ENCODE peak calls at places on chromosome 14, in eight cellular contexts. U, K, J, S, E, X, Q and H are unnamed samples.

GRCh38 chr14:80638620-80639215 is 302.8 kb downstream of the CEP128 start:
- DNase-seq in E (no peak), K (peak; percentile 51), X (no peak), U (no peak), Q (no peak), S (peak; percentile 85), J (no peak), H (no peak)

GRCh38 chr14:38207830-38208815 is at the start of gene SSTR1:
- DNase-seq in Q (peak; percentile 27), X (no peak), U (no peak), K (peak; percentile 45), J (no peak), S (no peak), E (peak; percentile 8), H (peak; percentile 54)

GRCh38 chr14:91374897-91375747 is 42.5 kb downstream of the CCDC88C start:
- DNase-seq in E (no peak), S (no peak), Q (no peak), J (no peak), K (no peak), U (no peak), X (no peak), H (no peak)

GRCh38 chr14:68753696-68754095 is 39.2 kb downstream of the ZFP36L1 start:
- DNase-seq in Q (no peak), J (no peak), U (no peak), S (peak; percentile 24), E (no peak), K (no peak), X (no peak), H (no peak)

GRCh38 chr14:37172024-37172869 is at the start of gene SLC25A21:
- DNase-seq in E (peak; percentile 76), U (no peak), S (peak; percentile 82), J (peak; percentile 76), K (peak; percentile 87), X (no peak), Q (peak; percentile 84), H (peak; percentile 86)

GRCh38 chr14:97441740-97442362 is 644.7 kb downstream of the VRK1 start:
- DNase-seq in J (no peak), X (no peak), E (no peak), Q (no peak), K (no peak), S (no peak), U (peak; percentile 20), H (no peak)

GRCh38 chr14:50936882-50937281 is 7.4 kb downstream of the PYGL start:
- DNase-seq in K (no peak), S (no peak), J (no peak), E (no peak), U (no peak), Q (no peak), X (no peak), H (no peak)

GRCh38 chr14:95500772-95501401 is 15.6 kb downstream of the SYNE3 start:
- DNase-seq in Q (peak; percentile 71), S (peak; percentile 90), J (no peak), U (no peak), K (peak; percentile 89), E (no peak), X (no peak), H (no peak)

GRCh38 chr14:103451401-103451800 is 66.2 kb downstream of the MARK3 start:
- DNase-seq in U (no peak), K (no peak), S (no peak), J (no peak), X (no peak), Q (no peak), E (no peak), H (no peak)

GRCh38 chr14:48140804-48141203 is 465.4 kb upstream of the MDGA2 start:
- DNase-seq in K (peak; percentile 16), Q (no peak), E (no peak), S (no peak), J (no peak), X (no peak), U (no peak), H (no peak)

GRCh38 chr14:102164241-102164641 is 24.5 kb downstream of the WDR20 start:
- DNase-seq in J (no peak), U (no peak), S (peak; percentile 49), Q (no peak), K (peak; percentile 57), X (no peak), E (no peak), H (no peak)

GRCh38 chr14:104975481-104976197 is 2.5 kb downstream of the AHNAK2 start:
- DNase-seq in E (peak; percentile 8), K (no peak), U (no peak), S (no peak), X (peak; percentile 62), J (peak; percentile 49), Q (no peak), H (peak; percentile 77)

GRCh38 chr14:68535404-68536024 is 257.4 kb downstream of the ZFP36L1 start:
- DNase-seq in E (no peak), J (no peak), Q (no peak), U (no peak), K (peak; percentile 87), X (no peak), S (peak; percentile 95), H (peak; percentile 84)

GRCh38 chr14:52241102-52241793 is 26.2 kb upstream of the PTGDR start:
- DNase-seq in U (no peak), E (no peak), Q (no peak), X (no peak), K (peak; percentile 77), S (peak; percentile 89), J (no peak), H (no peak)

GRCh38 chr14:24783791-24784190 is 149.8 kb upstream of the GZMB start:
- DNase-seq in S (no peak), X (no peak), U (no peak), J (no peak), K (no peak), E (no peak), Q (no peak), H (no peak)

GRCh38 chr14:99234982-99235491 is 37.0 kb downstream of the BCL11B start:
- DNase-seq in S (no peak), K (no peak), J (no peak), Q (no peak), U (no peak), E (no peak), X (no peak), H (no peak)

DNA sequence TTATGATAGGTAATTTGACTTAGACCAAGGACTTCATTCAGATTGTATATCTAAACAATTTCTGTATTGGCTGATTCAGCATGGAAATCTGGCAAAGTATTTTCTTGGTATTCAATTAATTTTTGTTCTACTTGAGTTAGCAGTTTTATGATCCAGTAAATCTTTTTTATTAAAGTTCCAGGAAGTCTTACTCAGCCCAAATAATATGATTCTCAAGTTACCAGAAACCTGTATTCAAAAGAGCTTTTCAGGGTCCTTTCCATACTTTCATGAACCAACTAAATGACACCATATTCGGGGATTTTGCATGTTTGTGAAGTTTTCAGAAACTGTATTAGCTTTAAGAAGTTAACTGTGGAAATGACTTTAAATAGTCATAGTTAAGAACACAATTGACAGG is 662.6 kb downstream of the LRFN5 start:
- DNase-seq in E (no peak), Q (no peak), K (no peak), X (no peak), U (no peak), S (no peak), J (no peak), H (no peak)
- H3K9me3 ChIP-seq in E (peaks cover 6% of the 10 kb centered on the region), Q (no peaks in the 10 kb centered on the region), K (peaks cover 11% of the 10 kb centered on the region), X (no peaks in the 10 kb centered on the region), U (no peaks in the 10 kb centered on the region), S (no peaks in the 10 kb centered on the region), J (no peaks in the 10 kb centered on the region), H (no peaks in the 10 kb centered on the region)

DNA sequence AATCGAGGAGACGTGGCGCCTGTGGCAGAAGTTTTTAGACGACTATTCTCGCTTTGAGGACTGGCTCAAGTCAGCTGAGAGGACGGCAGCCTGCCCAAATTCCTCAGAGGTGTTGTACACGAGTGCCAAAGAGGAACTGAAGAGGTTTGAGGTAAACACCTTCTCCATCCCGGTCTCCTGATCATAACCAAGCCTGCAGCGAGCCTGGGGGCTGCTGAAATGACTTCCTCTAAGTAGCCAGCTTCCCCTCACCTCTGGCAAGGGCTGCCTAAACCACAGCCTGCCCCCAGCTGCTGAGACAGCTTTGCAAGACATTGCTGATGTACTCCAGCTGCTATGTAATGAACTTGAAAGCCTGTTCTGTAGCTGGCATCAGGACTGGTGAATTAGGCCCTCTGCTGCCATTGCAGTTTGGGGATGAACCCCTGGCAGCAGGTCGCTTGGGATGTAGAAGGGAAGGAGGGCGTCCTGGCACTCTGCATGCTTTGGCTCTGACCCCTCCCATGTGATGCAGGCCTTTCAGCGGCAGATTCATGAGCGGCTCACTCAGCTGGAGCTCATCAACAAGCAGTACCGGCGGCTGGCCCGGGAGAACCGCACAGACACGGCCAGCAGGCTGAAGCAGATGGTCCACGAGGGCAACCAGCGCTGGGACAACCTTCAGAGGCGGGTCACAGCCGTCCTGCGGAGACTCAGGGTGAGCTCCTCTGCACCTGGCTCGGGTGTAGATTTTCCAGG is 84.6 kb downstream of the ESR2 start:
- DNase-seq in Q (peak; percentile 54), S (peak; percentile 71), E (peak; percentile 62), X (no peak), U (no peak), J (peak; percentile 83), K (peak; percentile 37), H (no peak)
- H3K27ac ChIP-seq in Q (peak overlapping the region; percentile 79), S (no peak overlapping the region), E (peak overlapping the region; percentile 25), X (no peak overlapping the region), U (no peak overlapping the region), J (peak overlapping the region; percentile 67), K (no peak overlapping the region), H (no peak overlapping the region)

GRCh38 chr14:49612671-49613070 is 7.8 kb downstream of the RPL36AL start:
- DNase-seq in Q (no peak), E (no peak), X (no peak), U (no peak), J (no peak), K (no peak), S (no peak), H (no peak)
- H3K4me1 ChIP-seq in Q (no peaks in the 10 kb centered on the region), E (peaks cover 3% of the 10 kb centered on the region), X (no peaks in the 10 kb centered on the region), U (no peaks in the 10 kb centered on the region), J (no peaks in the 10 kb centered on the region), K (no peaks in the 10 kb centered on the region), S (peaks cover 4% of the 10 kb centered on the region), H (peaks cover 8% of the 10 kb centered on the region)

GRCh38 chr14:27222671-27223070 is 624.8 kb upstream of the NOVA1 start:
- DNase-seq in Q (no peak), U (no peak), K (no peak), X (no peak), S (no peak), E (no peak), J (no peak), H (no peak)
- H3K9me3 ChIP-seq in Q (no peaks in the 10 kb centered on the region), U (no peaks in the 10 kb centered on the region), K (peaks cover 18% of the 10 kb centered on the region), X (no peaks in the 10 kb centered on the region), S (peaks cover 5% of the 10 kb centered on the region), E (no peaks in the 10 kb centered on the region), J (no peaks in the 10 kb centered on the region), H (no peaks in the 10 kb centered on the region)

DNA sequence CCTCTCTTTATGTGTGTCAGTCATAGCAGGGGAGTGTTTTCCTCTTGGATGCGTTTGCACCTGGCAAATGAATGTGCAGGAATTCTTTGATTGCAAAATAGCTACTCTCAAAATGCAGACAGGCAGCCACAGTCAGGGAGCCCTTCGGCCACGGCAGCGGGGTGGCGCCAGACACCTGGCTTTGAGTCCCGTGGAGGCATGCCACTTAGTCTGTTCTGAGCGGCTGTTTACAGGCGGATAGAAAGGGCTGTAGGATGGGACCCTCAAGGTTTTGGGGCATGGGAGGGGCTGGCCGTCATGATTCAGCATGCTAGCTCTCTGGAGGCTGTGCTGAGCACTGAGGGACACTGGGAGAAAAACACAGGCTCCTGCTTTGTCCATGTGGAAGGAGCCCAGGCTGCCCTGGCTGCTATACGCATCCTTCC is 117.1 kb downstream of the SLC25A47 start:
- DNase-seq in E (peak; percentile 26), X (peak; percentile 66), U (peak; percentile 5), Q (peak; percentile 86), K (peak; percentile 51), S (peak; percentile 58), J (peak; percentile 84), H (peak; percentile 87)
- H3K27ac ChIP-seq in E (peak overlapping the region; percentile 40), X (peak overlapping the region; percentile 100), U (no peak overlapping the region), Q (peak overlapping the region; percentile 21), K (peak overlapping the region; percentile 78), S (no peak overlapping the region), J (peak overlapping the region; percentile 71), H (peak overlapping the region; percentile 93)